ENCODE peak calls at places on chromosomes 13 and 19, in eight cellular contexts. C is mucosa of descending colon, S is PC-9, E is AG10803, A is sigmoid colon, H is cardiac muscle cell, W is thoracic aorta, I is fibroblast of pulmonary artery. Q is an unnamed sample.
A peak's percentile ranks its signal among the peaks of the same experiment; 100 is the strongest.

GRCh38 chr13:26583662-26584061 is 26.2 kb downstream of the WASF3 start:
- DNase-seq in W (no peak), S (no peak), E (no peak), H (no peak), C (no peak), A (no peak), I (no peak), Q (no peak)

GRCh38 chr19:6273701-6274601 is 5.8 kb downstream of the MLLT1 start:
- DNase-seq in H (no peak), C (peak; percentile 54), W (peak; percentile 90), E (peak; percentile 94), A (peak; percentile 95), S (no peak), I (peak; percentile 94), Q (no peak)

GRCh38 chr13:112619730-112620639 is 32.0 kb upstream of the TUBGCP3 start:
- DNase-seq in H (peak; percentile 86), I (peak; percentile 24), E (peak; percentile 6), C (no peak), W (no peak), A (no peak), S (no peak), Q (peak; percentile 56)

GRCh38 chr19:19997656-19998268 is 41.5 kb downstream of the ZNF682 start:
- DNase-seq in W (no peak), A (no peak), H (peak; percentile 14), E (no peak), S (no peak), I (no peak), C (peak; percentile 35), Q (no peak)

GRCh38 chr19:15331419-15332310 is 674 bp downstream of the BRD4 start:
- DNase-seq in S (no peak), C (peak; percentile 76), A (peak; percentile 79), E (peak; percentile 39), I (peak; percentile 54), W (no peak), H (peak; percentile 71), Q (peak; percentile 60)

GRCh38 chr13:25440081-25440480 is 68.3 kb downstream of the ATP8A2 start:
- DNase-seq in A (no peak), E (no peak), W (no peak), S (no peak), C (no peak), H (no peak), I (no peak), Q (no peak)

GRCh38 chr13:30463820-30464495 is 1.8 kb downstream of the HMGB1 start:
- DNase-seq in E (peak; percentile 68), C (peak; percentile 79), W (no peak), I (peak; percentile 69), H (peak; percentile 56), S (no peak), A (peak; percentile 76), Q (no peak)

GRCh38 chr13:35700661-35701060 is 224.2 kb upstream of the MAB21L1 start:
- DNase-seq in S (no peak), H (no peak), E (peak; percentile 96), W (no peak), C (no peak), A (no peak), I (no peak), Q (no peak)

GRCh38 chr19:28940751-28941500 is 272.0 kb downstream of the UQCRFS1 start:
- DNase-seq in S (no peak), I (peak; percentile 75), W (no peak), E (peak; percentile 87), C (no peak), H (no peak), A (no peak), Q (no peak)

GRCh38 chr13:52785721-52786120 is 46.1 kb upstream of the CNMD start:
- DNase-seq in S (no peak), A (no peak), I (no peak), C (no peak), E (no peak), H (no peak), W (no peak), Q (no peak)

GRCh38 chr19:37991841-37992248 is 84.8 kb downstream of the SIPA1L3 start:
- DNase-seq in H (no peak), I (no peak), A (no peak), C (no peak), E (no peak), S (peak; percentile 71), W (no peak), Q (no peak)

GRCh38 chr19:16398530-16399241 is 73.1 kb downstream of the EPS15L1 start:
- DNase-seq in A (no peak), C (no peak), H (no peak), W (no peak), S (no peak), I (peak; percentile 79), E (no peak), Q (no peak)

GRCh38 chr13:101205408-101205807 is 210.9 kb downstream of the NALCN start:
- DNase-seq in W (no peak), E (no peak), C (no peak), I (no peak), A (no peak), S (no peak), H (no peak), Q (no peak)

DNA sequence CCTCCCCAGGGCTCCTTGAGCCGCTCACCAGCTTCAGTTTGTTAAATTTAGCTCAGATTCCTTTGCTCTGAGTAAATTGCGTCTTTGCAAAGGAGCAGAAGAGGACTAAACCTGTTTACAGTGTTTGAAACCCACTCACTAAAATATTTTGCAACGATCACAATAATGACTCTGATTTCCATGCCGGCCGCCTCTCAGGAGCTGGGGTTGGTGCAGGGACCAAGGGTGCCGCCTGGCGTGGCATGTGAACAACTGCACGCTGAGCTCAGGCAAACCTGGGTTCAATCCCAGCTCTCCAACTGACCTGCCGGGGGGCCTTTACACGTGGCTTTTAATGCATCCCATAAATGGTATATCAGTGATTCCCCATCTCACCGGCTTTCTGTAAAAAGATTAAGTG is 68.7 kb upstream of the CACNA1A start:
- DNase-seq in H (peak; percentile 45), A (no peak), E (peak; percentile 50), S (no peak), W (no peak), C (no peak), I (no peak), Q (no peak)
- TF ChIP-seq CTCF in H (peak; percentile 48), A (no peak), E (peak; percentile 63), S (peak; percentile 59), W (no peak), C (no peak), I (peak; percentile 32), Q (no peak)

DNA sequence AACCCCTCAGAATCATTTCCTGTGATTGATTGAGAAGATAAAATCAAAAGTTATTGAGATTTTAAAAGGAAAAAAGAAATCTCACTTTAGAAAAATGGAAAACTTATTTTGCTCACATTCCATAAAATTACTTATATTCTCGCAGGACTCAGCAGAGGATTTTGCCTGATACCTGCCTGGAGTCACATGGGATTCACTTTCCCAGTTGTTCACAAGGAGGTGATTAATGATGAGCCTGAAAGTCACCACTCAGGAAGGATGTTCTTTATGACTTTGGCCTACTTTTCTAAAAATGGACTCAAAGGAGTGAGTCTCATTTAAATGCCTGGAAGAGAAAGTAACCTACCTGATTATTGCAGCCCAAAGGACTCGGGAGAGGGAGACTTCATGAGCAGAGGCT is 34.5 kb upstream of the FAM216B start:
- DNase-seq in A (no peak), I (no peak), H (no peak), S (no peak), E (no peak), W (no peak), C (no peak), Q (no peak)
- TF ChIP-seq CTCF in A (no peak), I (no peak), H (no peak), S (no peak), E (no peak), W (no peak), C (no peak), Q (no peak)

GRCh38 chr19:58406818-58407657 is 1.4 kb upstream of the ZNF584 start:
- DNase-seq in S (no peak), W (no peak), I (no peak), A (peak; percentile 35), C (peak; percentile 34), H (no peak), E (no peak), Q (no peak)
- TF ChIP-seq CTCF in S (peak; percentile 54), W (no peak), I (peak; percentile 42), A (peak; percentile 31), C (no peak), H (peak; percentile 40), E (peak; percentile 46), Q (peak; percentile 51)

GRCh38 chr19:50311723-50312635 is 17.2 kb downstream of the KCNC3 start:
- DNase-seq in C (no peak), W (no peak), E (no peak), A (no peak), I (no peak), H (peak; percentile 84), S (no peak), Q (peak; percentile 71)
- TF ChIP-seq CTCF in C (no peak), W (no peak), E (no peak), A (no peak), I (no peak), H (peak; percentile 3), S (no peak), Q (no peak)

GRCh38 chr19:11507370-11508078 is 1.9 kb upstream of the ZNF653 start:
- DNase-seq in C (no peak), E (no peak), H (no peak), W (no peak), S (no peak), I (no peak), A (no peak), Q (no peak)
- TF ChIP-seq CTCF in C (no peak), E (no peak), H (no peak), W (no peak), S (no peak), I (no peak), A (no peak), Q (no peak)